ENCODE peak calls at places on chromosomes 4 and X, in ten cellular contexts. J is endothelial cell of umbilical vein, C is lung microvascular endothelial cell, M is LoVo, Q is cardiac fibroblast, I is right lobe of liver, F is activated T-cell treated with anti-CD3 and anti-CD28 coated beads for 1 hour, O is memory B cell, R is choroid plexus epithelial cell, Y is NCI-H2029. V is an unnamed sample.

GRCh38 chr4:24922416-24922815 is 9.6 kb upstream of the CCDC149 start:
- DNase-seq in J (no peak), C (no peak), M (no peak), Q (no peak), I (no peak), F (no peak), O (no peak), R (no peak), Y (no peak), V (no peak)

GRCh38 chrX:53717205-53717604 is 30.7 kb upstream of the HUWE1 start:
- DNase-seq in J (no peak), C (no peak), M (no peak), Q (no peak), I (no peak), F (no peak), O (no peak), R (no peak), Y (no peak), V (no peak)

GRCh38 chr4:178387756-178388155 is 945.5 kb upstream of the AGA start:
- DNase-seq in J (no peak), C (no peak), M (no peak), Q (no peak), I (no peak), F (no peak), O (no peak), R (no peak), Y (no peak), V (no peak)

GRCh38 chrX:14697453-14697852 is 168.1 kb downstream of the GLRA2 start:
- DNase-seq in J (peak), C (peak), M (peak), Q (peak), I (no peak), F (no peak), O (peak), R (peak), Y (no peak), V (peak)

GRCh38 chr4:80239480-80239879 is 27.0 kb upstream of the FGF5 start:
- DNase-seq in J (no peak), C (no peak), M (no peak), Q (no peak), I (no peak), F (no peak), O (no peak), R (no peak), Y (no peak), V (no peak)

GRCh38 chr4:84691170-84691691 is 108.3 kb downstream of the CDS1 start:
- DNase-seq in J (peak), C (peak), M (peak), Q (peak), I (no peak), F (no peak), O (no peak), R (peak), Y (no peak), V (peak)

GRCh38 chr4:63786181-63786580 is 623.1 kb downstream of the TECRL start:
- DNase-seq in J (no peak), C (no peak), M (no peak), Q (no peak), I (no peak), F (no peak), O (no peak), R (no peak), Y (no peak), V (no peak)

GRCh38 chr4:129362685-129363274 is 266.8 kb downstream of the C4orf33 start:
- DNase-seq in J (peak), C (peak), M (peak), Q (peak), I (no peak), F (peak), O (peak), R (peak), Y (peak), V (peak)

GRCh38 chr4:29423836-29424721 is 1296.1 kb upstream of the PCDH7 start:
- DNase-seq in J (peak), C (no peak), M (peak), Q (peak), I (no peak), F (no peak), O (no peak), R (peak), Y (no peak), V (peak)

GRCh38 chrX:150688911-150689451 is 4.2 kb upstream of the MTMR1 start:
- DNase-seq in J (peak), C (peak), M (peak), Q (peak), I (no peak), F (no peak), O (no peak), R (peak), Y (no peak), V (no peak)

GRCh38 chr4:75686346-75686745 is 13.1 kb upstream of the G3BP2 start:
- DNase-seq in J (no peak), C (no peak), M (no peak), Q (no peak), I (no peak), F (no peak), O (no peak), R (no peak), Y (no peak), V (peak)

GRCh38 chr4:27692098-27692679 is 831.5 kb downstream of the STIM2 start:
- DNase-seq in J (peak), C (peak), M (peak), Q (peak), I (no peak), F (no peak), O (no peak), R (peak), Y (peak), V (peak)

GRCh38 chr4:122086338-122086737 is 65.8 kb upstream of the BLTP1 start:
- DNase-seq in J (no peak), C (no peak), M (no peak), Q (no peak), I (no peak), F (no peak), O (no peak), R (peak), Y (no peak), V (no peak)

GRCh38 chr4:15649914-15650545 is 5.1 kb downstream of the FBXL5 start:
- DNase-seq in J (peak), C (peak), M (peak), Q (peak), I (no peak), F (peak), O (peak), R (peak), Y (peak), V (peak)

GRCh38 chr4:89245459-89245858 is 62.1 kb downstream of the GPRIN3 start:
- DNase-seq in J (no peak), C (no peak), M (no peak), Q (no peak), I (no peak), F (no peak), O (no peak), R (no peak), Y (peak), V (no peak)

GRCh38 chr4:177367336-177367735 is 57.7 kb downstream of the NEIL3 start:
- DNase-seq in J (no peak), C (no peak), M (no peak), Q (peak), I (no peak), F (no peak), O (no peak), R (peak), Y (no peak), V (peak)

GRCh38 chr4:52911684-52912294 is 49.7 kb downstream of the RASL11B start:
- DNase-seq in J (peak), C (peak), M (peak), Q (peak), I (peak), F (peak), O (peak), R (peak), Y (peak), V (peak)

GRCh38 chr4:89640620-89641366 is 196.2 kb downstream of the SNCA start:
- DNase-seq in J (no peak), C (peak), M (no peak), Q (peak), I (peak), F (no peak), O (no peak), R (peak), Y (no peak), V (peak)

GRCh38 chr4:139453041-139453370 is 915 bp upstream of the RAB33B start:
- DNase-seq in J (no peak), C (no peak), M (peak), Q (no peak), I (no peak), F (peak), O (no peak), R (peak), Y (no peak), V (no peak)